ENCODE peak calls at places on chromosomes 11 and 22, in nine cellular contexts. Y is K562; I is left cardiac atrium; K is Right ventricle myocardium inferior; C is A549; T is activated naive CD8-positive, alpha-beta T cell treated with anti-CD3 and anti-CD28 coated beads, Interleukin-2, amount 10 ng/mL, durations not matched to agents 7 days and 5 days; A is CD4-positive, CD25-positive, alpha-beta regulatory T cell; E is aorta; Z is esophagus mucosa. F is an unnamed sample.

GRCh38 chr22:17370766-17371181 is 1.5 kb downstream of the CECR2 start:
- ATAC-seq in A (no peak), Y (no peak), E (no peak), T (no peak), C (no peak), K (no peak), I (no peak), Z (no peak), F (no peak)

GRCh38 chr11:123384116-123384515 is 46.0 kb upstream of the GRAMD1B start:
- ATAC-seq in E (no peak), K (no peak), C (no peak), I (no peak), A (no peak), T (no peak), Z (no peak), Y (no peak), F (no peak)

GRCh38 chr22:27105142-27106025 is 448.0 kb downstream of the MIAT start:
- ATAC-seq in K (peak), I (peak), C (no peak), A (no peak), Y (no peak), T (no peak), Z (peak), E (peak), F (no peak)

GRCh38 chr22:23012081-23012622 is 58.2 kb upstream of the GNAZ start:
- ATAC-seq in A (peak), C (no peak), T (peak), I (no peak), E (no peak), Z (no peak), Y (no peak), K (no peak), F (peak)

GRCh38 chr11:73239571-73240189 is 21.6 kb downstream of the P2RY2 start:
- ATAC-seq in I (no peak), E (no peak), Z (no peak), Y (no peak), A (no peak), K (no peak), C (no peak), T (no peak), F (no peak)

GRCh38 chr11:27612932-27613669 is 87.2 kb downstream of the BDNF start:
- ATAC-seq in Z (no peak), A (no peak), C (no peak), E (no peak), I (no peak), T (no peak), K (no peak), Y (no peak), F (no peak)

GRCh38 chr22:37525073-37525745 is 6.0 kb upstream of the CARD10 start:
- ATAC-seq in I (no peak), C (peak), Y (no peak), E (peak), Z (peak), T (no peak), K (no peak), A (no peak), F (no peak)

GRCh38 chr11:70353900-70354568 is 44.3 kb upstream of the CTTN start:
- ATAC-seq in C (no peak), Y (no peak), I (no peak), T (no peak), E (no peak), K (no peak), Z (no peak), A (no peak), F (no peak)

GRCh38 chr22:44677299-44678244 is 24.4 kb upstream of the PRR5 start:
- ATAC-seq in K (no peak), Z (no peak), A (peak), I (no peak), Y (peak), C (no peak), T (peak), E (no peak), F (no peak)

GRCh38 chr22:22773979-22774738 is 113.5 kb upstream of the IGLL5 start:
- ATAC-seq in Y (no peak), K (no peak), Z (no peak), A (no peak), C (no peak), T (no peak), E (no peak), I (peak), F (peak)

GRCh38 chr11:12188548-12189317 is 78.3 kb downstream of the MICAL2 start:
- ATAC-seq in C (no peak), Z (no peak), T (no peak), K (no peak), A (no peak), I (no peak), E (no peak), Y (no peak), F (peak)

GRCh38 chr22:35312198-35313059 is 12.7 kb downstream of the TOM1 start:
- ATAC-seq in Y (no peak), T (no peak), A (no peak), I (peak), C (no peak), K (peak), Z (peak), E (no peak), F (peak)

GRCh38 chr11:17972987-17973386 is 39.9 kb downstream of the SERGEF start:
- ATAC-seq in I (peak), A (no peak), Y (peak), E (peak), C (peak), K (peak), T (no peak), Z (peak), F (no peak)

GRCh38 chr11:72584933-72585597 is 89.2 kb downstream of the PDE2A start:
- ATAC-seq in I (no peak), Z (no peak), E (no peak), T (no peak), Y (no peak), A (no peak), C (no peak), K (no peak), F (no peak)

GRCh38 chr11:128367573-128367972 is 219.8 kb downstream of the ETS1 start:
- ATAC-seq in C (no peak), Y (no peak), K (no peak), T (no peak), E (no peak), Z (no peak), A (no peak), I (no peak), F (peak)

GRCh38 chr11:121886005-121886739 is 229.8 kb downstream of the BLID start:
- ATAC-seq in E (no peak), I (peak), Y (no peak), T (no peak), C (no peak), Z (no peak), K (peak), A (no peak), F (no peak)

GRCh38 chr11:111785886-111786412 is 19.8 kb upstream of the PPP2R1B start:
- ATAC-seq in I (peak), Z (no peak), Y (no peak), E (no peak), C (no peak), A (no peak), T (no peak), K (peak), F (no peak)

GRCh38 chr11:130188585-130189347 is 29.2 kb downstream of the ST14 start:
- ATAC-seq in C (no peak), I (no peak), T (no peak), E (no peak), K (no peak), A (no peak), Z (no peak), Y (no peak), F (no peak)

GRCh38 chr11:106333678-106334077 is 256.2 kb downstream of the AASDHPPT start:
- ATAC-seq in T (no peak), Z (no peak), E (no peak), A (no peak), Y (no peak), C (no peak), K (no peak), I (no peak), F (no peak)

GRCh38 chr11:72787262-72788104 is 6.4 kb downstream of the STARD10 start:
- ATAC-seq in I (no peak), C (peak), Z (no peak), T (peak), Y (peak), E (no peak), A (no peak), K (no peak), F (peak)

GRCh38 chr11:133901999-133902398 is 54.8 kb downstream of the IGSF9B start:
- ATAC-seq in C (no peak), T (no peak), Z (no peak), A (no peak), E (no peak), I (no peak), Y (no peak), K (no peak), F (no peak)

GRCh38 chr11:88618716-88619462 is 281.4 kb upstream of the CTSC start:
- ATAC-seq in A (no peak), T (no peak), Y (no peak), E (no peak), C (no peak), I (no peak), Z (no peak), K (no peak), F (no peak)

GRCh38 chr11:44826922-44827643 is 100.3 kb downstream of the TSPAN18 start:
- ATAC-seq in K (no peak), T (no peak), I (no peak), Y (no peak), C (no peak), E (no peak), A (no peak), Z (no peak), F (no peak)

GRCh38 chr11:102061276-102061675 is 14.0 kb downstream of the CFAP300 start:
- ATAC-seq in Y (no peak), E (no peak), I (no peak), Z (no peak), C (no peak), K (no peak), A (no peak), T (no peak), F (no peak)

GRCh38 chr11:46017341-46017740 is 94.9 kb downstream of the LARGE2 start:
- ATAC-seq in T (no peak), Z (no peak), I (no peak), C (peak), A (no peak), Y (peak), K (no peak), E (no peak), F (no peak)

GRCh38 chr11:132035228-132035627 is 664.8 kb downstream of the NTM start:
- ATAC-seq in Y (no peak), E (no peak), K (no peak), A (no peak), C (no peak), Z (no peak), T (no peak), I (no peak), F (no peak)

GRCh38 chr11:107821199-107821926 is 37.2 kb downstream of the SLC35F2 start:
- ATAC-seq in Y (no peak), C (no peak), A (no peak), Z (no peak), T (no peak), I (no peak), K (no peak), E (no peak), F (no peak)

GRCh38 chr11:76845069-76845468 is 15.6 kb upstream of the ACER3 start:
- ATAC-seq in E (no peak), A (no peak), K (no peak), C (no peak), Z (no peak), I (no peak), T (no peak), Y (no peak), F (no peak)

GRCh38 chr22:20260071-20260722 is 7.9 kb downstream of the RTN4R start:
- ATAC-seq in I (no peak), E (no peak), Z (no peak), C (no peak), Y (no peak), K (no peak), A (no peak), T (no peak), F (no peak)

GRCh38 chr11:123323482-123324056 is 106.5 kb upstream of the GRAMD1B start:
- ATAC-seq in K (no peak), A (no peak), E (no peak), Z (no peak), Y (no peak), I (no peak), C (no peak), T (no peak), F (no peak)

GRCh38 chr11:126764221-126764620 is 236.3 kb downstream of the KIRREL3 start:
- ATAC-seq in Y (peak), A (no peak), C (no peak), T (no peak), Z (no peak), K (no peak), E (no peak), I (no peak), F (no peak)

GRCh38 chr11:69130586-69131566 is 24.9 kb upstream of the SMIM38 start:
- ATAC-seq in I (peak), K (peak), T (no peak), A (no peak), Z (peak), E (peak), C (peak), Y (peak), F (no peak)

GRCh38 chr11:63802637-63803414 is 10.4 kb upstream of the SPINDOC start:
- ATAC-seq in Y (peak), E (no peak), A (no peak), T (no peak), Z (peak), C (peak), K (no peak), I (no peak), F (no peak)

GRCh38 chr22:23181763-23182288 is 1.5 kb downstream of the BCR start:
- ATAC-seq in E (no peak), Z (no peak), T (no peak), C (no peak), K (no peak), Y (no peak), I (no peak), A (no peak), F (no peak)